ENCODE peak calls at places on chromosomes 12 and 14, in six cellular contexts. D is thoracic aorta, J is iPS DF 6.9, V is astrocyte of the spinal cord, B is foreskin fibroblast, F is thyroid gland. I is an unnamed sample.
A peak's percentile ranks its signal among the peaks of the same experiment; 100 is the strongest.

GRCh38 chr14:37237735-37238200 is 40.0 kb downstream of the MIPOL1 start:
- DNase-seq in F (no peak), D (no peak), V (no peak), J (no peak), B (no peak), I (no peak)

GRCh38 chr12:130658106-130658505 is 58.0 kb downstream of the RIMBP2 start:
- DNase-seq in F (no peak), J (no peak), B (no peak), D (no peak), V (no peak), I (no peak)

GRCh38 chr12:132152921-132153321 is 8.7 kb downstream of the NOC4L start:
- DNase-seq in V (no peak), F (no peak), D (no peak), B (no peak), J (no peak), I (no peak)

GRCh38 chr12:131764738-131765137 is 53.8 kb downstream of the SFSWAP start:
- DNase-seq in F (no peak), V (no peak), J (no peak), B (no peak), D (no peak), I (peak; percentile 25)

GRCh38 chr14:96799489-96800056 is 2.4 kb downstream of the VRK1 start:
- DNase-seq in V (no peak), B (no peak), J (no peak), D (no peak), F (no peak), I (no peak)

GRCh38 chr12:31029916-31030562 is 43.6 kb upstream of the DDX11 start:
- DNase-seq in F (peak; percentile 74), D (no peak), B (no peak), J (no peak), V (no peak), I (no peak)

GRCh38 chr14:90336401-90336800 is 4.7 kb upstream of the NRDE2 start:
- DNase-seq in V (no peak), F (no peak), D (no peak), J (no peak), B (no peak), I (no peak)

GRCh38 chr14:97267509-97267908 is 470.3 kb downstream of the VRK1 start:
- DNase-seq in V (peak; percentile 39), B (no peak), D (no peak), F (no peak), J (no peak), I (no peak)

DNA sequence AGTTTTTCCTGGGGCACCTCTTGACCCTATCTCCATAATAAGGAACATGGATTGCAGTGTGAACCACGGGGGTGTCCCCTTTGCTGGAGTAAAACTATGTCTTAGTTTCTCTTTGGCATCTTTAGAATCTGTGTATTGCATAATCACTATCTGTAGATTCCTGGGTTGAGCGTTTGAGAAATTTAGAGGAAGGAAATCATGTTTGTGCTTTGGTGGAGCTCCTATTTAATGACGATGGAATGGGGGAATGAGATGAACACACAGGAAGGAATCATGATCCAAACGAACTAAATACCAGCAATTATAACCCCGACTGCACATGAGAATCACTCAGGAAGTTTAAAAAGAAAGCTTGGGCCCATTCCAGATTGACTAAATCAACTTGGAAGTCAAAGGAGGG is 1.3 kb upstream of the MYG1 start:
- DNase-seq in B (peak; percentile 92), J (no peak), F (no peak), D (no peak), V (peak; percentile 32), I (peak; percentile 86)
- H3K4me3 ChIP-seq in B (peak overlapping the region; percentile 21), J (no peak overlapping the region), F (no peak overlapping the region), D (no peak overlapping the region), V (no peak overlapping the region), I (no peak overlapping the region)

DNA sequence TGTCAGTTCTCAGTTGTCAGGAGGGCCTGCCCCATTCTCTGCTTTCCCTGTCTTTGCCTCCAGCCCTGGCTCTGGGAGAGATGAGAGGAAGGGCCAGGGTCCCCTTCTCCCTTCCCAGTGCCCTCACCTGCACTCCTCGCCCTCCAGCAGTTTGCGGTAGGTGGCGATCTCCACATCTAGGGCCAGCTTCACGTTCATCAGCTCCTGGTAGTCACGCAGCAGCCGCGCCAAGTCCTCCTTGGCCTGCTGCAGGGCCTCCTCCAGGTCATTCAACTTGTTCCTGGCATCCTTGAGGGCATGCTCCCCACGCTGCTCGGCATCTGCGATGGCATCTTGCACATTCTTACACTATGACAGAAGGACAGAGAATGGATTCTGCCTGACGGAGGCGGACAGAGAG is 5.4 kb downstream of the KRT2 start:
- DNase-seq in D (no peak), B (no peak), J (no peak), F (no peak), V (no peak), I (no peak)
- H3K4me3 ChIP-seq in D (no peak overlapping the region), B (no peak overlapping the region), J (no peak overlapping the region), F (no peak overlapping the region), V (no peak overlapping the region), I (no peak overlapping the region)

DNA sequence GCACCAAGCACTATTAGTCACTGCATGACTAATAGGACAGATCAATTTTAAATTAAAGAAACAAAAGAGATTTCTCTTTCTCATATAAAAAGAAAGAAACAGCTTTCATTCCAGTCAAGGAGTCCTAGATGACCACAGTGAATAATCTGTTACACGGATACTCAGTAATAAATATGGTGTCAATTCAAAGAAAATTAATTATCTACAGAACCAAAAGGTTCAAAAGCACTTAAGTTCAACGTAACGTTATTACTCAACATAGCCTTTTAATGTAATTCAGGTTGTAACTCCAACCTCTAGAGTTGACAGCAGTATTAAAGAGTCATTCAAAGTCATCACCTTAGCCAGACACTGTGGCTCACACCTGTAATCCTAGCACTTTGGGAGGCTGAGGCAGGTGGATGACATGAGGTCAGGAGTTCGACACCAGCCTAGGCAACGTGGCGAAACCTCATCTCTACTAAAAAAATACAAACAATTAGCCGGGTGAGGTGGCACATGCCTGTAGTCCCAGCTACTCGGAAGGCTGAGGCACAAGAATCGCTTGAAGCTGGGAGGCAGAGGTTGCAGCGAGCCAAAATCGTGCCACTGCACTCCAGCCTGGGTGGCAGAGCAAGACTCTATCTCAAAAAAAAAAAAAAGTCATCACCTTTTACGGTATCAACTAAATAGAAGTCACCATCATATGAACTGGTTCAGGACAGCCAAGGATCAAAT is 4.4 kb downstream of the PPTC7 start:
- DNase-seq in F (no peak), D (no peak), J (no peak), V (no peak), B (no peak), I (no peak)
- H3K4me3 ChIP-seq in F (no peak overlapping the region), D (no peak overlapping the region), J (no peak overlapping the region), V (no peak overlapping the region), B (peak overlapping the region; percentile 29), I (peak overlapping the region; percentile 23)

DNA sequence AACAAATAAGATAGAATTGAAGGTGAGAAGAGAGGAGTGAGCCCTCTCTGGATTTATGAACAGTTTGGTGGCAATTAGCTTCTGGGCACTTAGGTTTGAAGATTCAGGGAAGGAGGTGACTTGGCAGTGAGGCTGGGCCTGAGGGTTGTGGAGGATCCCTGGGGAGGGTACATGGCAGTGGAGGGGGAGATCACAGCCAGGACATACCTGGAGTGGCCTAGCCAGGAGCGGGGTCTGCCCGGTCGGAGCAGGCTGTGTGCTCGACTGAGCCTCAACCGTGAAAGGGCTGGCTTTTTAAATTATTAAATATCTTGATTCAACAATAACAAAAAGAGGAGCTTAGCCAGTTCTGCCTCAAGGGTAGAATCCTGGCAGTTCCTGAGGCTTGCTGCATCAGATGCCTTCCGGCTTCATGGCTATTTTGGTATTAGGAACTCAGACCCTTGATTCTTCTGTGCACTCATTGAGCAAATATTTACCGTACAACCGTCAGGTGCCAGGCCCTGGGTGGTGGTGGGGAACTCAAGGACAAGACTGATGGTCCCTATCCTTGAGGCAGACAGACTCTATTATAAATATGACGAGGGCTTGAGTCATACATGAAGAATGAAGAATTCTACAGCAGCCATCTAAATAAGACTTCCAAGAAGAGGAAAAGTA is 73.4 kb downstream of the SPTB start:
- DNase-seq in D (peak; percentile 60), B (peak; percentile 58), V (peak; percentile 91), F (no peak), J (no peak), I (peak; percentile 86)
- H3K4me3 ChIP-seq in D (peak overlapping the region; percentile 28), B (no peak overlapping the region), V (no peak overlapping the region), F (no peak overlapping the region), J (no peak overlapping the region), I (no peak overlapping the region)

GRCh38 chr12:50839032-50839431 is 3.7 kb upstream of the TMPRSS12 start:
- DNase-seq in V (no peak), B (peak; percentile 25), J (no peak), D (no peak), F (no peak), I (no peak)

GRCh38 chr12:50840809-50841487 is 1.8 kb upstream of the TMPRSS12 start:
- DNase-seq in B (no peak), F (no peak), V (no peak), J (no peak), D (no peak), I (no peak)

GRCh38 chr12:50841654-50842531 is 833 bp upstream of the TMPRSS12 start:
- DNase-seq in D (no peak), F (no peak), B (no peak), V (no peak), J (no peak), I (no peak)

GRCh38 chr12:50845021-50845647 is 2.4 kb downstream of the TMPRSS12 start:
- DNase-seq in B (peak; percentile 63), J (no peak), V (no peak), F (no peak), D (no peak), I (peak; percentile 15)

GRCh38 chr12:50842637-50843493 is at the start of gene TMPRSS12:
- DNase-seq in J (peak; percentile 9), F (peak; percentile 58), D (no peak), B (no peak), V (no peak), I (no peak)
- H3K4me3 ChIP-seq in J (no peak within 1 kb of the TSS), F (no peak within 1 kb of the TSS), D (peak within 1 kb of the TSS; percentile 68), B (no peak within 1 kb of the TSS), V (peak within 1 kb of the TSS; percentile 20), I (no peak within 1 kb of the TSS)

GRCh38 chr14:53954551-53955233 is 1.9 kb downstream of the BMP4 start:
- DNase-seq in J (no peak), F (peak; percentile 33), B (peak; percentile 78), V (peak; percentile 11), D (no peak), I (peak; percentile 44)

GRCh38 chr14:53953002-53953827 is 3.4 kb downstream of the BMP4 start:
- DNase-seq in J (no peak), V (peak; percentile 91), B (peak; percentile 96), D (no peak), F (peak; percentile 91), I (peak; percentile 82)

GRCh38 chr14:53951661-53952265 is 4.9 kb downstream of the BMP4 start:
- DNase-seq in J (no peak), B (peak; percentile 58), D (no peak), V (peak; percentile 26), F (peak; percentile 18), I (no peak)

GRCh38 chr14:53953828-53954550 is 2.6 kb downstream of the BMP4 start:
- DNase-seq in J (no peak), B (peak; percentile 84), D (no peak), F (peak; percentile 59), V (peak; percentile 57), I (peak; percentile 54)

GRCh38 chr14:53952533-53952932 is 4.1 kb downstream of the BMP4 start:
- DNase-seq in V (no peak), F (peak; percentile 19), J (no peak), D (no peak), B (peak; percentile 34), I (no peak)
- H3K4me3 ChIP-seq in V (peak overlapping the region; percentile 67), F (peak overlapping the region; percentile 67), J (peak overlapping the region; percentile 66), D (peak overlapping the region; percentile 79), B (peak overlapping the region; percentile 71), I (peak overlapping the region; percentile 70)

I was measured in fibroblast of the aortic adventitia.